ENCODE peak calls at places on chromosomes 12 and 14, in seven cellular contexts. S, U, D, R, X, M and N are unnamed samples.
A peak's percentile ranks its signal among the peaks of the same experiment; 100 is the strongest.

GRCh38 chr12:112837629-112838191 is 46.2 kb downstream of the RPH3A start:
- DNase-seq in U (no peak), R (no peak), D (peak; percentile 49), S (no peak), M (no peak), X (no peak), N (no peak)

GRCh38 chr12:69583203-69583602 is 2.1 kb upstream of the CCT2 start:
- DNase-seq in D (no peak), X (no peak), M (no peak), S (no peak), R (no peak), U (no peak), N (no peak)

GRCh38 chr14:52949711-52950409 is 990 bp downstream of the FERMT2 start:
- DNase-seq in M (peak; percentile 42), X (no peak), S (no peak), D (peak; percentile 64), U (peak; percentile 29), R (no peak), N (no peak)

GRCh38 chr12:67222302-67222701 is 46.9 kb upstream of the CAND1 start:
- DNase-seq in R (no peak), M (no peak), D (peak; percentile 8), X (no peak), S (no peak), U (no peak), N (no peak)

GRCh38 chr12:13374783-13375182 is 178.3 kb downstream of the EMP1 start:
- DNase-seq in X (no peak), U (no peak), R (no peak), S (no peak), M (no peak), D (no peak), N (no peak)

GRCh38 chr12:15474766-15475165 is 152.5 kb downstream of the PTPRO start:
- DNase-seq in D (no peak), X (no peak), U (peak; percentile 20), R (no peak), M (no peak), S (no peak), N (no peak)

GRCh38 chr14:41187868-41188267 is 418.8 kb upstream of the LRFN5 start:
- DNase-seq in D (no peak), X (no peak), U (no peak), M (no peak), R (no peak), S (no peak), N (no peak)

GRCh38 chr14:75518625-75519024 is 3.6 kb upstream of the BATF start:
- DNase-seq in D (peak; percentile 37), U (no peak), X (no peak), S (no peak), R (no peak), M (no peak), N (no peak)

GRCh38 chr12:126937431-126937830 is 1329.5 kb upstream of the TMEM132C start:
- DNase-seq in X (no peak), R (no peak), D (no peak), U (no peak), S (no peak), M (no peak), N (no peak)

GRCh38 chr12:5383961-5384360 is 47.9 kb upstream of the NTF3 start:
- DNase-seq in R (no peak), U (no peak), S (no peak), X (no peak), M (no peak), D (no peak), N (no peak)

GRCh38 chr12:114742363-114742762 is 58.4 kb upstream of the TBX3 start:
- DNase-seq in M (no peak), S (no peak), U (no peak), D (no peak), X (no peak), R (no peak), N (no peak)

GRCh38 chr12:71958993-71959588 is 20.4 kb downstream of the TPH2 start:
- DNase-seq in U (no peak), R (no peak), S (no peak), X (no peak), D (peak; percentile 11), M (no peak), N (peak; percentile 39)

DNA sequence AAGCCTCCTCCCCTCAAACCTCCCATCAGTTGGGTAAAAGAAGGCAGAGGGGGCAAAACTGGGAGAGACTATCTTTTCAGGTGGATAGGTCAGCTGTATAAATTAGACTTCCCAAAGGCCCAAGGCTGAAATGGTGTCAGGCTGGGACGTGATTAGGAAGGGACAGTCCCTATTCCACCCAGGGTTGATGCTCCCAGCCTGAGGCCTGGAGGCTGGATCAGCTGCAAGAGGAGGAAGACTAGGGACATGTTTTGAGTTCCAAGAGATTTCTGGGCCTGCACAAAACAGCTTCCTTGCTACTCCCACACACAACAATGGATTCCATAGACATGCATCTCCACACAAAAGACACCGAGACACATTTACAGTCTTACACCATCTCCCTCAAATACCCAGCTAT is 3.5 kb downstream of the JPH4 start:
- DNase-seq in R (no peak), U (no peak), S (no peak), D (no peak), M (no peak), X (no peak), N (no peak)
- H3K4me3 ChIP-seq in R (no peak overlapping the region), U (no peak overlapping the region), S (no peak overlapping the region), D (no peak overlapping the region), M (no peak overlapping the region), X (no peak overlapping the region), N (no peak overlapping the region)

DNA sequence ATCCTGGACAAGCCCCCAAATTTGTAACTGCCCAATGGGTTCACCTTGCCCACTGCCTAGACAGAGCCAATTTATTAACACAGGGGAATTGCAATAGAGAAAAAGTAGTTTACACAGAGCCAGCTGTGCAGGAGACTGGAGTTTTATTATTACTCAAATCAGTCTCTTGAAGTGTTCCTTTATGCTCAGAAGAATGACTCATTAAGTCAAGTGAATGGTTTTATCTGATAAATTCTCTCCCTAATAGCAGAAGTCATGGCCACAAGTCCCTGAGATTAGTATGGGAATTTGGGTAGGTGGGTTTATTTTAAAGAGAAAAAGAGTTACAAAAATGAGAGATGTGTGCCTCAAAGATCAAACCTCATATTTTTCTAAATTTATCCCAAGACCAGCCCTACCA is 122.8 kb upstream of the NUDT4 start:
- DNase-seq in R (no peak), M (no peak), U (no peak), D (no peak), X (no peak), S (no peak), N (no peak)
- H3K4me3 ChIP-seq in R (no peak overlapping the region), M (no peak overlapping the region), U (no peak overlapping the region), D (no peak overlapping the region), X (no peak overlapping the region), S (no peak overlapping the region), N (no peak overlapping the region)

DNA sequence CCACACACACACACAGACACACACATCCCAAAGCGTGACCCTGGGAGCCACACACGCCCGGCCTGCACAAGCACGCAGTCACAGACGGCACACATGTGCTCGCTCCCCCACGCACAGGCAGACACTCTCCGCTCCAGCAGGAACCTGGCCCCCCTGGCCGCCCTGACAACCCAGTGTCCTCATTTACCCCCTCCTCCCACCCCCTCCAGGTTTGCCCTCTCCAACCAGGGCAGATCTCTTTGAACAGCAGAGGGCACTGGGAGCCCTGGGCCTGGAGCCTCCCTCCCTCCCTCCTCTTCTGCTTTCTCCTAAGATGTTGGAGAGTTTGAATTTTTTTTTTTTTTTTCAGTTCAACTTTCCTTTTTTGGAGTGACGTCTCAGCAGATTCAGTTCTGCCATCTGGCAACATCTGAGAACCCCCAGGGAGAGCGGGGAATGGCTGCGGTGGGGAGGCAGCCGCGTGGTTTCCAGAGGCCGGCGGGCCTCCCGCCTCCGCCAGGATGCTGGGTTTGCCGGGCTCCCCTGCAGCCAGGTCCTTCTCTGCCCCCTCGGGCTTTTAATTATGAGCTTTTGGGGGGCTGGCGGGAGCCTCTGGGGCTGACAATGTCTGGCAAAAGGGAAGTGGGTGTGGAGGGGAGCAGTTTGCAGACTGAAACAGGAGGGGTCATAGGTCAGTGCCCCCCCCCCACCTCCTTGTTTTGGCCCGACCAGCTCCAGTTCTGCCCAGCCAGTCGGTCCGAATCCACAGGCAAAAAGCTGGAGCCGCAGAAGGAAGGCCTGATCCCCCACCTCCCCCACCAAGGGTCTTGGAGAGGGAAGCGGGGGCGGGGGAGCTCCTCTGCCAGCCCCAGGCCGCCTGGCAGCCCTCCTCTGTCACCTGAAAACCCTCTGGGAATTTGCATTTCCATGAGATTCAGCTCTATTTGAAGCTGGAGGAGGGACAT is 1.3 kb upstream of the NCOR2 start:
- DNase-seq in X (no peak), D (peak; percentile 97), U (peak; percentile 90), R (peak; percentile 86), S (no peak), M (peak; percentile 84), N (peak; percentile 89)
- H3K4me3 ChIP-seq in X (no peak overlapping the region), D (no peak overlapping the region), U (peak overlapping the region; percentile 45), R (no peak overlapping the region), S (no peak overlapping the region), M (no peak overlapping the region), N (no peak overlapping the region)

DNA sequence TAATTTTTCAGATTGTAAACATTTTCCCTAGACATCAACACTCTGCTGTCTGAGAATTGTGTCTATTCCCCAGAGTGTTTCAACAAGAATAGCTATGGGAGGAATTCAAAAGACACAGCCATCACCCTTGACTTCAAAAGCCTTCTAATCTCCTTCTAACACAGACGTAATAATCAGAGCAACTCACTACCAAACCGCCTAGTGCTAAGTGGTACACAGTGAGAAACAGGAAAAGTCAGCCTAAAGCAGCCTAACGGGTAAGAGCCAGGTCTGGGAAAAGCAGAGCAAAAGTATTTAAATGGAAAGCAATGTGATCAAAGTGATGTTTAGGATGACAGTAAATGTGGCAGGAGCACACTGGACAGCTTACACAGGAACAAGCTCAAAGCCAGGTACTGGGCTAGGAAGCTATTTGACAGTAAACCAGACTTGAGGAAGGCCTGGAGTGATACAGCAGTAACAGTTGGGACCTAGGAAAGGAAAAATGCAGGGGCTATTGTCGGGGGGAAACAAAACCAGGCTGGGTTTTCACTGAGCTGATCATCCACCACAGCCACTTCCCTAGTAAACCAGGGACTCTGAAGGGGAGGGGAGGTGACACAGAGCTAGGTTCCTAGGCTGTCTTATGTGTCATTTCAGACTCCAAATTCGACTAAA is 29.4 kb downstream of the CORO1C start:
- DNase-seq in S (no peak), U (no peak), X (no peak), M (no peak), R (no peak), D (peak; percentile 45), N (no peak)
- H3K4me3 ChIP-seq in S (no peak overlapping the region), U (no peak overlapping the region), X (no peak overlapping the region), M (no peak overlapping the region), R (no peak overlapping the region), D (no peak overlapping the region), N (no peak overlapping the region)

DNA sequence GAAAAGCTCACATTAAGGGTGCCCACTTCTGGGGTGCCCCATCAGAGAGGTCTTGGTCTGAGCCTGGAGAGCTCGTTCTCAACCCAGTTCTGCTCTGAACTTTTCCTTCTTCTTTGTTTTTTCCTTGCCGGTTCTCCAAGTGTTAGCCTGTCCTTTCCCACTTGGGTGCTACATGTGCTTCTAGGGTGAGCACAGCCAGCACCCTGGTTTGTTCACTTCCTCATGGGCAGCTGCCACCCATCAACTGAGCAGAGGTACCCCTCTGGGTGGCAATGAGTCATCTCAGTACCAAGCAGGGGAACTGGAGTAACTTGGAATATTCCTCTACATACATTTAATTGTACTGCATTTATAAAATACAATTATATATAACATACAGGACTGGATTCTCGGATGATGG is 3.9 kb upstream of the SYNE3 start:
- DNase-seq in R (no peak), S (no peak), M (peak; percentile 54), D (no peak), U (no peak), X (no peak), N (no peak)
- H3K4me3 ChIP-seq in R (no peak overlapping the region), S (peak overlapping the region; percentile 35), M (no peak overlapping the region), D (no peak overlapping the region), U (no peak overlapping the region), X (no peak overlapping the region), N (no peak overlapping the region)

GRCh38 chr12:41217731-41218130 is 29.6 kb downstream of the PDZRN4 start:
- DNase-seq in M (no peak), D (no peak), U (no peak), R (no peak), X (no peak), S (no peak), N (no peak)
- H3K4me3 ChIP-seq in M (no peak overlapping the region), D (no peak overlapping the region), U (no peak overlapping the region), R (no peak overlapping the region), X (no peak overlapping the region), S (no peak overlapping the region), N (no peak overlapping the region)